ENCODE peak calls at places on chromosomes 11 and 22, in four cellular contexts. I is HepG2, U is K562, F is GM12878. H is an unnamed sample.

GRCh38 chr22:49297871-49298721 is 529.6 kb downstream of the BRD1 start:
- DNase-seq in F (no peak), U (no peak), I (no peak), H (no peak)

GRCh38 chr11:130070109-130070828 is 575 bp downstream of the APLP2 start:
- DNase-seq in U (peak), F (no peak), I (no peak), H (peak)

GRCh38 chr11:78478536-78478935 is 60.9 kb upstream of the GAB2 start:
- DNase-seq in I (no peak), U (no peak), F (no peak), H (no peak)

GRCh38 chr11:66988238-66988637 is 13.1 kb downstream of the C11orf86 start:
- DNase-seq in U (no peak), I (no peak), F (no peak), H (no peak)

GRCh38 chr22:48640890-48641771 is 1186.5 kb downstream of the BRD1 start:
- DNase-seq in U (no peak), F (no peak), I (no peak), H (no peak)

GRCh38 chr11:61442616-61443015 is 12.7 kb downstream of the SDHAF2 start:
- DNase-seq in F (no peak), U (no peak), I (no peak), H (no peak)

GRCh38 chr11:119891392-119891791 is 162.4 kb upstream of the NECTIN1 start:
- DNase-seq in U (no peak), F (no peak), I (no peak), H (no peak)

GRCh38 chr11:120398184-120398583 is 62.0 kb downstream of the ARHGEF12 start:
- DNase-seq in F (no peak), I (no peak), U (no peak), H (no peak)

GRCh38 chr11:27699242-27699925 is 871 bp downstream of the BDNF start:
- DNase-seq in U (no peak), I (no peak), F (no peak), H (peak)

GRCh38 chr22:48212727-48213126 is 1450.3 kb downstream of the TBC1D22A start:
- DNase-seq in I (no peak), U (no peak), F (no peak), H (no peak)

GRCh38 chr22:29244785-29245625 is 22.8 kb downstream of the RHBDD3 start:
- DNase-seq in U (no peak), F (no peak), I (no peak), H (no peak)

GRCh38 chr22:41197808-41198585 is 7.1 kb upstream of the L3MBTL2 start:
- DNase-seq in I (no peak), F (no peak), U (peak), H (no peak)

GRCh38 chr22:33382427-33382826 is 324.2 kb upstream of the SYN3 start:
- DNase-seq in I (no peak), F (no peak), U (no peak), H (no peak)

GRCh38 chr11:79663012-79663411 is 222.2 kb upstream of the TENM4 start:
- DNase-seq in U (no peak), F (no peak), I (no peak), H (no peak)

GRCh38 chr11:35623708-35624168 is 5.5 kb downstream of the FJX1 start:
- DNase-seq in I (no peak), U (no peak), F (no peak), H (no peak)

GRCh38 chr11:73464347-73464746 is 88.1 kb downstream of the RELT start:
- DNase-seq in U (no peak), F (no peak), I (no peak), H (no peak)

GRCh38 chr11:9231848-9232177 is 33.3 kb downstream of the DENND5A start:
- DNase-seq in F (no peak), I (no peak), U (no peak), H (no peak)

GRCh38 chr11:36510567-36511020 is 522 bp upstream of the TRAF6 start:
- DNase-seq in I (no peak), F (no peak), U (no peak), H (no peak)

GRCh38 chr22:20965104-20965887 is 1.8 kb upstream of the AIFM3 start:
- DNase-seq in F (no peak), U (peak), I (no peak), H (no peak)

GRCh38 chr11:19561011-19561410 is 151.6 kb upstream of the NAV2 start:
- DNase-seq in I (no peak), U (no peak), F (no peak), H (no peak)

GRCh38 chr11:124152770-124153407 is 30.3 kb upstream of the OR10D3 start:
- DNase-seq in F (no peak), U (no peak), I (no peak), H (no peak)

GRCh38 chr11:27171391-27171790 is 130.8 kb downstream of the BBOX1 start:
- DNase-seq in I (no peak), U (no peak), F (no peak), H (no peak)

GRCh38 chr11:56917708-56918450 is 70.8 kb upstream of the OR5AK2 start:
- DNase-seq in I (no peak), U (no peak), F (no peak), H (no peak)

GRCh38 chr22:45537734-45538181 is 35.1 kb downstream of the FBLN1 start:
- DNase-seq in U (no peak), I (no peak), F (no peak), H (no peak)

GRCh38 chr11:131692151-131692550 is 321.7 kb downstream of the NTM start:
- DNase-seq in F (no peak), I (no peak), U (no peak), H (no peak)

GRCh38 chr11:108223449-108224149 is 732 bp downstream of the ATM start:
- DNase-seq in F (no peak), U (peak), I (no peak), H (no peak)

GRCh38 chr11:72223615-72224586 is 666 bp upstream of the INPPL1 start:
- DNase-seq in I (no peak), U (peak), F (no peak), H (peak)

GRCh38 chr11:75814369-75814685 is 683 bp upstream of the UVRAG start:
- DNase-seq in I (no peak), U (no peak), F (no peak), H (no peak)

GRCh38 chr22:43825651-43826050 is 13.5 kb upstream of the EFCAB6 start:
- DNase-seq in U (no peak), I (no peak), F (no peak), H (no peak)
- TF ChIP-seq TARDBP in U (no peak), I (no peak), F (no peak), H (no peak)

GRCh38 chr11:93772123-93772522 is 12.0 kb upstream of the MED17 start:
- DNase-seq in F (no peak), I (no peak), U (no peak), H (no peak)
- TF ChIP-seq TARDBP in F (no peak), I (no peak), U (no peak), H (no peak)

DNA sequence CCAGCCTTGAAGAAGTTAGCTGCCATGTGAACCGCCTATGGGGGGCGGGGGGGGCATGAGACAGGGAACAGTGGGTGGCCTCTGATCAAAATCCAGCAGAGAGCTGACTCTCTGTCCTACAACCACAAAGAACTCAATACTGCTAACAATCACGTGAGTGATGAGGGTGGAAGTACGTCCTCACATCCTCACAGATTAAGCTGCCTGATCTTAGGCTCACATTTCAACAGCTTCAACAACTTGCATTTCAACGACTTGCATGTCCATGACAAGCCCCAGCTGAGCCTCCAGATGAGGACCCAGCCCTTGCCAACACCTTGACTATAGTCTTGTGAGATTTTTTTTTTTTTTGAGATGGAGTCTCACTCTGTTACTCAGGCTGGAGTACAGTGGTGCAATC is 51.6 kb downstream of the CLMP start:
- DNase-seq in U (no peak), I (no peak), F (no peak), H (no peak)
- TF ChIP-seq TARDBP in U (no peak), I (no peak), F (no peak), H (no peak)

GRCh38 chr22:42803454-42803853 is 53.6 kb downstream of the ARFGAP3 start:
- DNase-seq in U (no peak), I (no peak), F (no peak), H (no peak)

GRCh38 chr22:42799462-42800405 is 57.3 kb downstream of the ARFGAP3 start:
- DNase-seq in I (no peak), F (no peak), U (peak), H (no peak)

GRCh38 chr22:42799061-42799460 is 58.0 kb downstream of the ARFGAP3 start:
- DNase-seq in U (no peak), F (no peak), I (no peak), H (no peak)

GRCh38 chr22:42801537-42802165 is 55.4 kb downstream of the ARFGAP3 start:
- DNase-seq in I (no peak), U (no peak), F (no peak), H (no peak)

GRCh38 chr22:42800731-42801536 is 56.1 kb downstream of the ARFGAP3 start:
- DNase-seq in F (no peak), I (peak), U (no peak), H (no peak)
- TF ChIP-seq TARDBP in F (no peak), I (peak), U (no peak), H (no peak)

DNA sequence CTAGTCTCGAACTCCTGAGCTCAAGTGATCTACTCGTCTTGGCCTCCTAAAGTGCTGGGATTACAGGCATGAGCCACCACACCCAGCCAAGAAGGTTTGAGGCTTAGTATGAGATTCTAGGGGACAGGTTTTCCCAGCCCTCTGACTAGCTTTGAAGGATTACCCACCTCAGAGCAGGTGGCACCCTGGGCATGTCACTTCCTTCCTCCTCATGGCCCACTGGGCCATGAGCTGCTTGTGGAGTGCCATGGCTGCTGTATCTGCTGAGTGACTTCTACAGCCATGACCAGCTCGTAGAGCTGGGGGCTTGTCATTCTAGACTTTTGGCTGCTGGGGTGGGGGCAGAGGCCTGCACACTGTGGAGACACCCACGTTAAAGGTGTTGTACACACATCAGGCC is 25.1 kb downstream of the TOM1 start:
- DNase-seq in I (no peak), F (no peak), U (no peak), H (no peak)
- TF ChIP-seq TARDBP in I (no peak), F (no peak), U (no peak), H (no peak)

GRCh38 chr11:101478587-101479375 is 105.0 kb downstream of the TRPC6 start:
- DNase-seq in U (no peak), I (no peak), F (no peak), H (no peak)
- TF ChIP-seq TARDBP in U (no peak), I (no peak), F (no peak), H (no peak)

H was measured in HEK293T.